ENCODE peak calls at places on chromosomes 4 and X, in four cellular contexts. T is tibial artery, N is Peyer's patch, A is neural progenitor cell. P is an unnamed sample.

GRCh38 chr4:3410401-3411135 is 31.2 kb upstream of the HGFAC start:
- DNase-seq in T (no peak), N (no peak), A (no peak), P (no peak)

GRCh38 chr4:165009493-165010227 is 22.1 kb upstream of the TRIM60 start:
- DNase-seq in T (no peak), N (no peak), A (no peak), P (no peak)

GRCh38 chrX:18146954-18147353 is 73.7 kb downstream of the BEND2 start:
- DNase-seq in T (no peak), N (no peak), A (peak), P (no peak)

GRCh38 chrX:345020-345925 is 26.7 kb upstream of the GTPBP6 start:
- DNase-seq in T (no peak), N (no peak), A (no peak), P (no peak)

GRCh38 chrX:1546601-1547275 is 9.8 kb upstream of the P2RY8 start:
- DNase-seq in T (no peak), N (no peak), A (no peak), P (no peak)

GRCh38 chr4:57102050-57102564 is 8.1 kb downstream of the IGFBP7 start:
- DNase-seq in T (peak), N (no peak), A (no peak), P (peak)

GRCh38 chr4:41174444-41174843 is 39.9 kb downstream of the APBB2 start:
- DNase-seq in T (no peak), N (no peak), A (no peak), P (no peak)

GRCh38 chr4:101126044-101126443 is 221.3 kb downstream of the PPP3CA start:
- DNase-seq in T (no peak), N (no peak), A (no peak), P (no peak)

GRCh38 chr4:185383451-185383850 is 12.3 kb downstream of the LRP2BP start:
- DNase-seq in T (no peak), N (no peak), A (no peak), P (peak)

GRCh38 chrX:41688835-41689234 is at the start of gene GPR34:
- DNase-seq in T (peak), N (no peak), A (no peak), P (no peak)

GRCh38 chr4:170716868-170717267 is 627.1 kb upstream of the AADAT start:
- DNase-seq in T (no peak), N (no peak), A (no peak), P (no peak)
- TF ChIP-seq CTCF in T (no peak), N (peak), A (peak), P (no peak)

DNA sequence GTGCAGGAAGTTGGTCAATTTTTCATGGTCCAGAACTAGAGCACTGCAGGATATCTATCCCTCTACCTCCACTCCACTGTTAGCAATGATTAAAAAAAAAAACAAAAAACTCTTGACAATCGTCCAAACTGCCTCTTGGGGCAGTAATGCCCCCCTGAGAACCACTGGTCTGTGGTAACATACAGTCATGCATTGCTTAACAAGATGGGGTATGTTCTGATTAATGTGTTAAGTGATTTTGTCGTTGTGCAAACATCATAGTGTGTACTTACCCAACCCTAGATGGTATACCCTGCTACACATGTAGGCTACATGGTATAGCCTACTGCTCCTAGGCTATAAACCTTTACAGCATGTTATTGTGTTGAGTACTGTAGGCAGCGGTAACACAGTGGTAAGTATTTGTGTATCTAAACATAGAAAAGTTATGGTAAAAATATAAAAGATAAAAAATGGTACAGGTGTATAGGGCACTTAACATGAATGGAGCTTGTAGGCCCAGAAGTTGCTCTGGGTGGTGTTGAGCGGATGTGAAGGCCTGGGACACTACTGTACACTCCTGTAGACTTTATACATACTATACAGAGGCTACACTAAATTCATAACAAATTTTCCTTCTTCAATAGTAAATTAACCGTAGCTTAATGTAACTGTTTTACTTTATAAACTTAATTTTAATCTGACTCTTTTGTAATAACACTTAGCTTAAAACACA is 34.1 kb downstream of the ART3 start:
- DNase-seq in T (no peak), N (no peak), A (peak), P (no peak)
- TF ChIP-seq CTCF in T (no peak), N (no peak), A (peak), P (no peak)

DNA sequence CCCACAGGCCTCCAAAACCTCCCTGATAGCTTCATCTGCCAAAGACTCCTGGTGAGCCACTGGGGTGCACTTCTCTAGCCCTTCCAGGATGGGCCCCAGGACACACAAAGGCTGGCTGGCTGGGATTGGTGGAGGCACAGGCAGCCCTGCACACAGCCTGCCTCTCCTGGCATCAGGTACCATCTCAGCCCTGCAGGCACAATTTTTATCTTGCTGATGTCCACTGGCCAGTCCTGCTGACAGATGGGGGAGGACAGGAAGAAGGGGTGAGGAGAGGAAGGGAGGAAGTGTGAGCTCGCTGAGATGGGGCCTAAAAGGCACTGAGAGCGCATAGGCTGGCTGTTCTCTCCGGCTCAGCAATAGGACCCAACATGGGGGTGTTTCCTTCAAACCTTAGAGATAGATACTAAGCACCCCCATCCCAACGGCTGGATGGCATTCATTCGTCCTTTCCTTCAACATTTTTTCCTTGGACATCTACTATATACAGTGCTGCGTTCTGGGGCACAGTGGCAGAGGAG is 92.7 kb downstream of the PJA1 start:
- DNase-seq in T (no peak), N (no peak), A (no peak), P (no peak)
- TF ChIP-seq CTCF in T (no peak), N (no peak), A (no peak), P (no peak)

GRCh38 chrX:53330331-53330730 is 48.9 kb upstream of the IQSEC2 start:
- DNase-seq in T (no peak), N (no peak), A (no peak), P (no peak)

GRCh38 chrX:53332204-53332603 is 50.8 kb upstream of the IQSEC2 start:
- DNase-seq in T (no peak), N (no peak), A (no peak), P (no peak)

DNA sequence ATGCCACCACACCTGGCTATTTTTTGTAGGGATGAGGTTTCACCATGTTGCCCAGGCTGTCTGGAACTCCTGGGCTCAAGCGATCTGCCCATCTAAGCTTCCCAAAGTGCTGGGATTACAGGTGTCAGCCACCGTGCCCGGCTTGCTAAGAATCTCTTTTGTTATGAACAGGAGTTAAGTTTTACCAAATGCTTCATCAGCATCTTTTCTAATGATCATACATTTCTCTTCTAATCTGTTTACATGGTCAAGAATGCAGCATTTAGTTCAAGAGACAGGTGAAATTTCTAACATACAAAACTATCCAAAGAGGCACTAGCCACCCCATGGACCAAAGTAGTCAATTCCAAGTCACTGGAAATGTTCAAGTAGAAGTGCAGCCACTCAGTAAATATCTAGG is 52.5 kb upstream of the IQSEC2 start:
- DNase-seq in T (no peak), N (no peak), A (no peak), P (no peak)
- TF ChIP-seq CTCF in T (no peak), N (no peak), A (no peak), P (no peak)

DNA sequence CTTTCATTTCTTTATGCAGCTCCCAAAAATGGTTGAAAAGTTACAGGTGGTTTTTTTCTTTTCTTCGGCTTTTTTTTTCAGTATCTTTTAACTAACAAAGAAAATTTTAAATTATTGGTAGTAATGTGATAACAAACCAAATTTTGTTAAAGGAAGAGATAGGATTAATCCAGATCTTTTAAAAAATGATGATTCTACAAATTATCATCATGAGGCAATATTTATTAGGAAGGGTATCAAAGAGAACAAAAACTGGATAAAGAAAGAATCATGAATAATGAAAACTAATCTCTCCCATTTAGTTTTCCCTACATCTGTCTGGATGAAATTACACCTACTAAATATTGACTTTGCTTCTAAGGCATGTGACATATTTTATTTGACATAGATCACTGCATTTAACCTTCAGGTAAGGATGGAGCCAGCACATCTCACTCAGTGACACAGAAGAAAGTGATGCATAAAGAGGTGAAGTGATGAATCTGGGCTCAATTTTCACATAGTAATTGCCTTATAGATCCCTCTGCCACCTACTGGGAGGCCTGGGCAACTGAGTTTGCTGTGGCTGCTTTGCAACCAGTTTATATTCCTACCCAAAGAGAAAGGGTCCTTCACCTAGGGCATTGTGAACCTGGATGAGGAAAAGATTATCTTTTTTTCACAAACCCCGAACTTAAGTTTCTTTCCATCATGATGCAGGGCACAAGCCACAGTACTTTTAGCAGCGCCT is 155.6 kb downstream of the HNRNPD start:
- DNase-seq in T (no peak), N (no peak), A (peak), P (no peak)
- TF ChIP-seq CTCF in T (no peak), N (no peak), A (peak), P (no peak)

GRCh38 chr4:86657382-86657781 is 63.3 kb downstream of the PTPN13 start:
- DNase-seq in T (no peak), N (no peak), A (no peak), P (no peak)

GRCh38 chr4:86657910-86658309 is 63.8 kb downstream of the PTPN13 start:
- DNase-seq in T (no peak), N (no peak), A (no peak), P (no peak)

GRCh38 chr4:86652332-86652932 is 58.3 kb downstream of the PTPN13 start:
- DNase-seq in T (no peak), N (no peak), A (no peak), P (no peak)

GRCh38 chr4:86653237-86653865 is 59.2 kb downstream of the PTPN13 start:
- DNase-seq in T (no peak), N (no peak), A (no peak), P (peak)
- TF ChIP-seq CTCF in T (no peak), N (peak), A (peak), P (peak)

GRCh38 chr4:15681372-15682339 is at the start of gene FAM200B:
- DNase-seq in T (peak), N (peak), A (peak), P (peak)
- TF ChIP-seq CTCF in T (peak), N (peak), A (peak), P (peak)

DNA sequence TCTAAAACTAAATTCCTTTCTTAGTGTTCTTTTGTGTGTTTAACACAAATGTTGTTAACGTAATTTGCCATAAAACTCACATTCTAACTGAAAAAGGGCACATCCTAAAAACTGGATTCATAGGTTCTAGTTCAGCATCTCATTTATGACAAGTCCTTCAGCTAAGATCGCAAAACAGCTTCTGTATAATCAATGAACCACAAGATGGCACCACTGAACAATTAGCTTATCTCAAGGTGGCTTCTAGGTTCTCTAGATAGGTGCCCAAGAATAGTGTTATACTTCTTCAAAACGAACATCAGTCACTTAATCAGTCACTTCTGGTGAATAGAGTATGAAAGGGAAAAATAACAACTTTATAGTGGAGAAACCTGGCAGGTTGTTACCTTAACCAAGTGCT is 54.3 kb downstream of the NRK start:
- DNase-seq in T (no peak), N (no peak), A (peak), P (no peak)
- TF ChIP-seq CTCF in T (no peak), N (peak), A (peak), P (peak)

GRCh38 chrX:78595901-78596502 is 63.1 kb downstream of the RTL3 start:
- DNase-seq in T (peak), N (no peak), A (peak), P (no peak)
- TF ChIP-seq CTCF in T (no peak), N (no peak), A (peak), P (no peak)

GRCh38 chr4:25863906-25864418 is 1.2 kb upstream of the SEL1L3 start:
- DNase-seq in T (no peak), N (peak), A (peak), P (peak)

GRCh38 chr4:25861951-25862410 is 807 bp downstream of the SEL1L3 start:
- DNase-seq in T (no peak), N (peak), A (peak), P (peak)

GRCh38 chr4:25862411-25863346 is at the start of gene SEL1L3:
- DNase-seq in T (no peak), N (peak), A (peak), P (peak)

GRCh38 chr4:25861422-25861926 is 1.3 kb downstream of the SEL1L3 start:
- DNase-seq in T (no peak), N (no peak), A (no peak), P (no peak)

GRCh38 chr4:25863347-25863784 is 578 bp upstream of the SEL1L3 start:
- DNase-seq in T (no peak), N (no peak), A (peak), P (peak)
- TF ChIP-seq CTCF in T (no peak), N (peak), A (peak), P (peak)

P was measured in transverse colon.